ENCODE peak calls at places on chromosomes 3 and 15, in ten cellular contexts. One of them, this sample, is unnamed.

GRCh38 chr3:136070953-136071949 is 105.7 kb downstream of the PPP2R3A start:
- DNase-seq in IMR-90: peak; percentile 27
- DNase-seq in right lobe of liver: no peak
- DNase-seq in breast epithelium: peak; percentile 73
- DNase-seq in tibial nerve: no peak
- DNase-seq in transverse colon: no peak
- DNase-seq in keratinocyte: no peak
- DNase-seq in AG04450: no peak
- DNase-seq in heart right ventricle: peak; percentile 10
- DNase-seq in bronchial epithelial cell: peak; percentile 13
- DNase-seq in this sample: no peak

GRCh38 chr15:43932907-43933306 is 106.1 kb downstream of the WDR76 start:
- DNase-seq in IMR-90: no peak
- DNase-seq in right lobe of liver: no peak
- DNase-seq in breast epithelium: no peak
- DNase-seq in tibial nerve: no peak
- DNase-seq in transverse colon: no peak
- DNase-seq in keratinocyte: no peak
- DNase-seq in AG04450: no peak
- DNase-seq in heart right ventricle: no peak
- DNase-seq in bronchial epithelial cell: no peak
- DNase-seq in this sample: no peak

GRCh38 chr15:78682693-78683410 is 41.8 kb upstream of the CHRNB4 start:
- DNase-seq in IMR-90: no peak
- DNase-seq in right lobe of liver: no peak
- DNase-seq in breast epithelium: no peak
- DNase-seq in tibial nerve: no peak
- DNase-seq in transverse colon: no peak
- DNase-seq in keratinocyte: no peak
- DNase-seq in AG04450: no peak
- DNase-seq in heart right ventricle: no peak
- DNase-seq in bronchial epithelial cell: no peak
- DNase-seq in this sample: no peak

GRCh38 chr3:46947981-46948791 is 28.4 kb downstream of the CCDC12 start:
- DNase-seq in IMR-90: peak; percentile 52
- DNase-seq in right lobe of liver: peak; percentile 82
- DNase-seq in breast epithelium: no peak
- DNase-seq in tibial nerve: no peak
- DNase-seq in transverse colon: peak; percentile 86
- DNase-seq in keratinocyte: peak; percentile 86
- DNase-seq in AG04450: no peak
- DNase-seq in heart right ventricle: peak; percentile 62
- DNase-seq in bronchial epithelial cell: peak; percentile 97
- DNase-seq in this sample: no peak

GRCh38 chr3:12758025-12758830 is 831 bp downstream of the TMEM40 start:
- DNase-seq in IMR-90: peak; percentile 67
- DNase-seq in right lobe of liver: no peak
- DNase-seq in breast epithelium: peak; percentile 36
- DNase-seq in tibial nerve: no peak
- DNase-seq in transverse colon: no peak
- DNase-seq in keratinocyte: no peak
- DNase-seq in AG04450: no peak
- DNase-seq in heart right ventricle: peak; percentile 23
- DNase-seq in bronchial epithelial cell: peak; percentile 50
- DNase-seq in this sample: no peak

GRCh38 chr3:31823184-31823583 is 157.9 kb downstream of the OSBPL10 start:
- DNase-seq in IMR-90: no peak
- DNase-seq in right lobe of liver: no peak
- DNase-seq in breast epithelium: no peak
- DNase-seq in tibial nerve: no peak
- DNase-seq in transverse colon: no peak
- DNase-seq in keratinocyte: peak; percentile 33
- DNase-seq in AG04450: no peak
- DNase-seq in heart right ventricle: no peak
- DNase-seq in bronchial epithelial cell: peak; percentile 88
- DNase-seq in this sample: no peak

GRCh38 chr3:69463546-69463945 is 77.7 kb upstream of the FRMD4B start:
- DNase-seq in IMR-90: no peak
- DNase-seq in right lobe of liver: no peak
- DNase-seq in breast epithelium: no peak
- DNase-seq in tibial nerve: no peak
- DNase-seq in transverse colon: no peak
- DNase-seq in keratinocyte: no peak
- DNase-seq in AG04450: no peak
- DNase-seq in heart right ventricle: no peak
- DNase-seq in bronchial epithelial cell: peak; percentile 88
- DNase-seq in this sample: no peak

GRCh38 chr3:111227216-111227615 is 155.6 kb downstream of the NECTIN3 start:
- DNase-seq in IMR-90: peak; percentile 69
- DNase-seq in right lobe of liver: no peak
- DNase-seq in breast epithelium: no peak
- DNase-seq in tibial nerve: no peak
- DNase-seq in transverse colon: no peak
- DNase-seq in keratinocyte: no peak
- DNase-seq in AG04450: no peak
- DNase-seq in heart right ventricle: no peak
- DNase-seq in bronchial epithelial cell: peak; percentile 84
- DNase-seq in this sample: no peak

GRCh38 chr15:80988148-80988796 is 1.3 kb downstream of the MESD start:
- DNase-seq in IMR-90: no peak
- DNase-seq in right lobe of liver: no peak
- DNase-seq in breast epithelium: no peak
- DNase-seq in tibial nerve: no peak
- DNase-seq in transverse colon: no peak
- DNase-seq in keratinocyte: no peak
- DNase-seq in AG04450: no peak
- DNase-seq in heart right ventricle: no peak
- DNase-seq in bronchial epithelial cell: no peak
- DNase-seq in this sample: no peak

GRCh38 chr3:12751548-12751947 is 7.5 kb downstream of the TMEM40 start:
- DNase-seq in IMR-90: peak; percentile 31
- DNase-seq in right lobe of liver: no peak
- DNase-seq in breast epithelium: no peak
- DNase-seq in tibial nerve: no peak
- DNase-seq in transverse colon: no peak
- DNase-seq in keratinocyte: no peak
- DNase-seq in AG04450: no peak
- DNase-seq in heart right ventricle: no peak
- DNase-seq in bronchial epithelial cell: peak; percentile 35
- DNase-seq in this sample: no peak

GRCh38 chr15:68599560-68600071 is 20.8 kb downstream of the CORO2B start:
- DNase-seq in IMR-90: peak; percentile 75
- DNase-seq in right lobe of liver: peak; percentile 15
- DNase-seq in breast epithelium: no peak
- DNase-seq in tibial nerve: no peak
- DNase-seq in transverse colon: no peak
- DNase-seq in keratinocyte: no peak
- DNase-seq in AG04450: no peak
- DNase-seq in heart right ventricle: no peak
- DNase-seq in bronchial epithelial cell: no peak
- DNase-seq in this sample: no peak

GRCh38 chr15:45795487-45796069 is 160.7 kb downstream of the SQOR start:
- DNase-seq in IMR-90: peak; percentile 24
- DNase-seq in right lobe of liver: no peak
- DNase-seq in breast epithelium: no peak
- DNase-seq in tibial nerve: no peak
- DNase-seq in transverse colon: peak; percentile 48
- DNase-seq in keratinocyte: peak; percentile 23
- DNase-seq in AG04450: no peak
- DNase-seq in heart right ventricle: peak; percentile 43
- DNase-seq in bronchial epithelial cell: peak; percentile 74
- DNase-seq in this sample: no peak

GRCh38 chr3:49020335-49021212 is 1.3 kb upstream of the NDUFAF3 start:
- DNase-seq in IMR-90: no peak
- DNase-seq in right lobe of liver: peak; percentile 82
- DNase-seq in breast epithelium: peak; percentile 51
- DNase-seq in tibial nerve: no peak
- DNase-seq in transverse colon: peak; percentile 75
- DNase-seq in keratinocyte: no peak
- DNase-seq in AG04450: no peak
- DNase-seq in heart right ventricle: peak; percentile 60
- DNase-seq in bronchial epithelial cell: no peak
- DNase-seq in this sample: no peak

GRCh38 chr3:72488736-72489030 is 359.6 kb downstream of the SHQ1 start:
- DNase-seq in IMR-90: peak; percentile 63
- DNase-seq in right lobe of liver: no peak
- DNase-seq in breast epithelium: no peak
- DNase-seq in tibial nerve: no peak
- DNase-seq in transverse colon: no peak
- DNase-seq in keratinocyte: no peak
- DNase-seq in AG04450: no peak
- DNase-seq in heart right ventricle: no peak
- DNase-seq in bronchial epithelial cell: no peak
- DNase-seq in this sample: no peak

GRCh38 chr3:18812316-18812715 is 336.0 kb upstream of the KCNH8 start:
- DNase-seq in IMR-90: no peak
- DNase-seq in right lobe of liver: no peak
- DNase-seq in breast epithelium: no peak
- DNase-seq in tibial nerve: no peak
- DNase-seq in transverse colon: no peak
- DNase-seq in keratinocyte: no peak
- DNase-seq in AG04450: no peak
- DNase-seq in heart right ventricle: peak; percentile 4
- DNase-seq in bronchial epithelial cell: peak; percentile 91
- DNase-seq in this sample: no peak

GRCh38 chr3:180595536-180595935 is 6.4 kb upstream of the TTC14 start:
- DNase-seq in IMR-90: no peak
- DNase-seq in right lobe of liver: no peak
- DNase-seq in breast epithelium: no peak
- DNase-seq in tibial nerve: no peak
- DNase-seq in transverse colon: no peak
- DNase-seq in keratinocyte: no peak
- DNase-seq in AG04450: no peak
- DNase-seq in heart right ventricle: no peak
- DNase-seq in bronchial epithelial cell: no peak
- DNase-seq in this sample: no peak

GRCh38 chr3:10707984-10708868 is 107.8 kb upstream of the SLC6A11 start:
- DNase-seq in IMR-90: no peak
- DNase-seq in right lobe of liver: no peak
- DNase-seq in breast epithelium: no peak
- DNase-seq in tibial nerve: no peak
- DNase-seq in transverse colon: no peak
- DNase-seq in keratinocyte: no peak
- DNase-seq in AG04450: no peak
- DNase-seq in heart right ventricle: no peak
- DNase-seq in bronchial epithelial cell: no peak
- DNase-seq in this sample: no peak

GRCh38 chr15:39392469-39393047 is 188.3 kb upstream of the THBS1 start:
- DNase-seq in IMR-90: no peak
- DNase-seq in right lobe of liver: no peak
- DNase-seq in breast epithelium: no peak
- DNase-seq in tibial nerve: no peak
- DNase-seq in transverse colon: no peak
- DNase-seq in keratinocyte: no peak
- DNase-seq in AG04450: no peak
- DNase-seq in heart right ventricle: no peak
- DNase-seq in bronchial epithelial cell: peak; percentile 14
- DNase-seq in this sample: no peak

GRCh38 chr3:174000675-174001074 is 603.1 kb downstream of the NLGN1 start:
- DNase-seq in IMR-90: no peak
- DNase-seq in right lobe of liver: no peak
- DNase-seq in breast epithelium: no peak
- DNase-seq in tibial nerve: no peak
- DNase-seq in transverse colon: no peak
- DNase-seq in keratinocyte: no peak
- DNase-seq in AG04450: no peak
- DNase-seq in heart right ventricle: no peak
- DNase-seq in bronchial epithelial cell: no peak
- DNase-seq in this sample: no peak

GRCh38 chr3:174002543-174002942 is 605.0 kb downstream of the NLGN1 start:
- DNase-seq in IMR-90: no peak
- DNase-seq in right lobe of liver: no peak
- DNase-seq in breast epithelium: no peak
- DNase-seq in tibial nerve: no peak
- DNase-seq in transverse colon: no peak
- DNase-seq in keratinocyte: no peak
- DNase-seq in AG04450: no peak
- DNase-seq in heart right ventricle: no peak
- DNase-seq in bronchial epithelial cell: no peak
- DNase-seq in this sample: no peak
- TF ChIP-seq CTCF in IMR-90: peak; percentile 26
- TF ChIP-seq CTCF in right lobe of liver: no peak
- TF ChIP-seq CTCF in breast epithelium: no peak
- TF ChIP-seq CTCF in tibial nerve: no peak
- TF ChIP-seq CTCF in transverse colon: no peak
- TF ChIP-seq CTCF in keratinocyte: peak; percentile 10
- TF ChIP-seq CTCF in AG04450: peak; percentile 45
- TF ChIP-seq CTCF in heart right ventricle: no peak
- TF ChIP-seq CTCF in bronchial epithelial cell: peak; percentile 1
- TF ChIP-seq CTCF in this sample: no peak

DNA sequence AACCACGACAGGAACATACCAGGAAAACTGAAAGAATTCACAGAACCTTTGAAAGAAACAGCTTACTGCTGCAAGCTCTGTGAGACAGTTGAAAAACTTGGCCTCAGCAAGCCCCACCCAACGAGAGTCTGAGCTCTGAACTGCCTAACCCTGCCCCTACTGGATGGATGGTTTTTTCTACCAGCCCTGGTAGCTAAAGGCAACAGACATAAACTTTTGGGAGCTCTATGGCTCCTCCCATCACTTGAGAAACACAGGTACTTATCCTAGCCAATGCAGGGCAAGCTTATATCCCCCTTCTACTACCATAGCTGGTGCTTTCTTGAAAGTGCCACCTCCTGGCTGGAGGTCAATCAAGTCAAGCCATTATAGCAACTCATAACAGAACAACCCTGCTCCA is 471.8 kb downstream of the GRM7 start:
- DNase-seq in IMR-90: no peak
- DNase-seq in right lobe of liver: no peak
- DNase-seq in breast epithelium: no peak
- DNase-seq in tibial nerve: no peak
- DNase-seq in transverse colon: no peak
- DNase-seq in keratinocyte: no peak
- DNase-seq in AG04450: no peak
- DNase-seq in heart right ventricle: no peak
- DNase-seq in bronchial epithelial cell: no peak
- DNase-seq in this sample: no peak
- H3K4me3 ChIP-seq in IMR-90: no peak overlapping the region
- H3K4me3 ChIP-seq in right lobe of liver: no peak overlapping the region
- H3K4me3 ChIP-seq in breast epithelium: no peak overlapping the region
- H3K4me3 ChIP-seq in tibial nerve: no peak overlapping the region
- H3K4me3 ChIP-seq in transverse colon: no peak overlapping the region
- H3K4me3 ChIP-seq in keratinocyte: no peak overlapping the region
- H3K4me3 ChIP-seq in AG04450: no peak overlapping the region
- H3K4me3 ChIP-seq in heart right ventricle: no peak overlapping the region
- H3K4me3 ChIP-seq in bronchial epithelial cell: no peak overlapping the region
- H3K4me3 ChIP-seq in this sample: no peak overlapping the region

GRCh38 chr3:66836363-66837152 is 161.5 kb upstream of the KBTBD8 start:
- DNase-seq in IMR-90: peak; percentile 31
- DNase-seq in right lobe of liver: no peak
- DNase-seq in breast epithelium: no peak
- DNase-seq in tibial nerve: no peak
- DNase-seq in transverse colon: no peak
- DNase-seq in keratinocyte: no peak
- DNase-seq in AG04450: no peak
- DNase-seq in heart right ventricle: no peak
- DNase-seq in bronchial epithelial cell: peak; percentile 72
- DNase-seq in this sample: no peak
- TF ChIP-seq CTCF in IMR-90: peak; percentile 50
- TF ChIP-seq CTCF in right lobe of liver: peak; percentile 40
- TF ChIP-seq CTCF in breast epithelium: peak; percentile 22
- TF ChIP-seq CTCF in tibial nerve: peak; percentile 42
- TF ChIP-seq CTCF in transverse colon: peak; percentile 19
- TF ChIP-seq CTCF in keratinocyte: no peak
- TF ChIP-seq CTCF in AG04450: peak; percentile 35
- TF ChIP-seq CTCF in heart right ventricle: peak; percentile 26
- TF ChIP-seq CTCF in bronchial epithelial cell: no peak
- TF ChIP-seq CTCF in this sample: no peak

GRCh38 chr15:94105760-94106159 is 125.6 kb upstream of the MCTP2 start:
- DNase-seq in IMR-90: no peak
- DNase-seq in right lobe of liver: no peak
- DNase-seq in breast epithelium: no peak
- DNase-seq in tibial nerve: no peak
- DNase-seq in transverse colon: no peak
- DNase-seq in keratinocyte: no peak
- DNase-seq in AG04450: no peak
- DNase-seq in heart right ventricle: no peak
- DNase-seq in bronchial epithelial cell: peak; percentile 78
- DNase-seq in this sample: no peak
- H3K4me3 ChIP-seq in IMR-90: no peak overlapping the region
- H3K4me3 ChIP-seq in right lobe of liver: no peak overlapping the region
- H3K4me3 ChIP-seq in breast epithelium: no peak overlapping the region
- H3K4me3 ChIP-seq in tibial nerve: no peak overlapping the region
- H3K4me3 ChIP-seq in transverse colon: no peak overlapping the region
- H3K4me3 ChIP-seq in keratinocyte: no peak overlapping the region
- H3K4me3 ChIP-seq in AG04450: no peak overlapping the region
- H3K4me3 ChIP-seq in heart right ventricle: no peak overlapping the region
- H3K4me3 ChIP-seq in bronchial epithelial cell: no peak overlapping the region
- H3K4me3 ChIP-seq in this sample: no peak overlapping the region

This sample was measured in AG04449.